ENCODE peak calls at places on chromosomes 16 and 17, in four cellular contexts. One of them, this sample, is unnamed. For H3K9me3, the result is how much of the 10 kb centered on the place peaks cover.

GRCh38 chr17:4769628-4770027 is 2.1 kb upstream of the TM4SF5 start:
- DNase-seq in CD8-positive, alpha-beta T cell: no peak
- DNase-seq in transverse colon: no peak
- DNase-seq in kidney: no peak
- DNase-seq in this sample: no peak

GRCh38 chr16:87034317-87034716 is 282.9 kb downstream of the C16orf95 start:
- DNase-seq in kidney: no peak
- DNase-seq in transverse colon: no peak
- DNase-seq in CD8-positive, alpha-beta T cell: no peak
- DNase-seq in this sample: no peak

GRCh38 chr16:51982715-51983680 is 563.9 kb downstream of the TOX3 start:
- DNase-seq in kidney: no peak
- DNase-seq in CD8-positive, alpha-beta T cell: no peak
- DNase-seq in transverse colon: peak
- DNase-seq in this sample: no peak

GRCh38 chr17:4520881-4521600 is 22.4 kb downstream of the SPNS2 start:
- DNase-seq in transverse colon: peak
- DNase-seq in CD8-positive, alpha-beta T cell: no peak
- DNase-seq in kidney: peak
- DNase-seq in this sample: no peak

GRCh38 chr17:81129289-81129688 is 36.0 kb upstream of the PVALEF start:
- DNase-seq in CD8-positive, alpha-beta T cell: no peak
- DNase-seq in transverse colon: no peak
- DNase-seq in kidney: no peak
- DNase-seq in this sample: no peak

GRCh38 chr16:67181346-67181745 is 2.4 kb downstream of the MATCAP1 start:
- DNase-seq in kidney: peak
- DNase-seq in CD8-positive, alpha-beta T cell: no peak
- DNase-seq in transverse colon: peak
- DNase-seq in this sample: no peak

GRCh38 chr17:57533684-57534305 is 211.3 kb downstream of the CCDC182 start:
- DNase-seq in CD8-positive, alpha-beta T cell: no peak
- DNase-seq in transverse colon: no peak
- DNase-seq in kidney: no peak
- DNase-seq in this sample: no peak

GRCh38 chr17:77320046-77320445 is 179.3 kb downstream of the SEC14L1 start:
- DNase-seq in kidney: peak
- DNase-seq in CD8-positive, alpha-beta T cell: no peak
- DNase-seq in transverse colon: peak
- DNase-seq in this sample: no peak

DNA sequence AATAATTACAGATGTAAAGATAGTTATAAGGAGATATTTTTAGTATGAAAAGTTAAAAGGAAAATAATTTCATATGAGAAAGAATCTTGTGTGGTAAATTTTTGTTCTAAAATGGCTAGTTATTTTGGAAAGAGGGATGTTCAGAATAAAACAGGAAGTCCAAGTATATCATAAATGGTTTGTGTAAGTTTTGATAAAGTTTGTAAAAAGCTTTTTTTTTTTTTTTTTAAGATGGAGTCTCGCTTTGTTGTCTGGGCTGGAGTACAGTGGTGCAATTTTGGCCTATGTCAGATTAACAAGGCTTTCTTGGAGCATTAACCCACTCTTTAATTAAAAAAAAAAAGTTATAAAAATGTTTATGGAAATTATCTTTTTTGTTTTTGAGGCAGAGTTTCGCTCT is 8.2 kb upstream of the CDK10 start:
- DNase-seq in transverse colon: no peak
- DNase-seq in CD8-positive, alpha-beta T cell: no peak
- DNase-seq in kidney: no peak
- DNase-seq in this sample: no peak
- H3K9me3 ChIP-seq in transverse colon: under half
- H3K9me3 ChIP-seq in CD8-positive, alpha-beta T cell: under half
- H3K9me3 ChIP-seq in kidney: under half
- H3K9me3 ChIP-seq in this sample: under half

GRCh38 chr17:39826334-39826733 is 37.8 kb downstream of the IKZF3 start:
- DNase-seq in kidney: no peak
- DNase-seq in CD8-positive, alpha-beta T cell: no peak
- DNase-seq in transverse colon: no peak
- DNase-seq in this sample: no peak
- H3K9me3 ChIP-seq in kidney: under half
- H3K9me3 ChIP-seq in CD8-positive, alpha-beta T cell: under half
- H3K9me3 ChIP-seq in transverse colon: under half
- H3K9me3 ChIP-seq in this sample: under half

DNA sequence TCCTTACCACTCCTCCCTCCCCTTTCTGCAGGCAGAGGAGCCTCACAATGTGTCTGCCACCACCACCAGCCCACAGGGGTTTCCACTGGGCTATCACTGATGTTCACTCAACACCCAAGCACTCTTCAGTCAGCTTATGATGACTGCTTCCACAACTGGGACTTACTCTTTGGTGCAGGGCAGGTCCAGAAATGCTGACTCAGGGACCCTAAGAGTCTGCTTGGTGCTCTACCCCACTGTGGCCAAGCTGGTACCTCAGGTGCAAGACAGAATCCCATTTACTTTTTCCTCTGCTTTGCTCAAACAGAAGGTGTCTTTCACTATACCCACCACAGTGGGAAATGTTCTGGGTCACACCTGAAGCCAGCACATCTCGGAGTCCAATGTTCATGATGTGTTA is 40.1 kb downstream of the ZNF267 start:
- DNase-seq in CD8-positive, alpha-beta T cell: no peak
- DNase-seq in kidney: no peak
- DNase-seq in transverse colon: no peak
- DNase-seq in this sample: no peak
- H3K9me3 ChIP-seq in CD8-positive, alpha-beta T cell: half or more
- H3K9me3 ChIP-seq in kidney: half or more
- H3K9me3 ChIP-seq in transverse colon: half or more
- H3K9me3 ChIP-seq in this sample: half or more

DNA sequence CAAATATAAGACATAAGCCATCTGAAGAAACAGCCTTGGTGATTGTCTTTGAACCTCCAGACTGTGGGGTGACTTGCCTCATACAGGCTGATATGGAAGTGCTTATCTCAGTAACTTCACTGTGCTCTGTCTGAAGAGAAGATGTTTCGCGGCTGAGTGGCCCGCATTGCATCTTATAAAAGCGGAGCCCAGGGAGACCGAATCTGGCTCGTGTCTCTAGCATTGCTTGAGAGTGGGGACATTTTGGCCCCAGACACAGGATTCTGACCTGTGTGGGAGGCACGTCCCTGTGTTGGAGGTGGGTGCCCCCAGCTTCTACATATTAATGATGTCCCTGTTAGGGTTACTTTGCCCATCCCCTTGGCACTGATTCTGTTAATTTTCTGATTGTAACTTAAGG is 66.4 kb downstream of the METRNL start:
- DNase-seq in transverse colon: no peak
- DNase-seq in kidney: no peak
- DNase-seq in CD8-positive, alpha-beta T cell: no peak
- DNase-seq in this sample: no peak
- H3K9me3 ChIP-seq in transverse colon: under half
- H3K9me3 ChIP-seq in kidney: under half
- H3K9me3 ChIP-seq in CD8-positive, alpha-beta T cell: under half
- H3K9me3 ChIP-seq in this sample: under half

DNA sequence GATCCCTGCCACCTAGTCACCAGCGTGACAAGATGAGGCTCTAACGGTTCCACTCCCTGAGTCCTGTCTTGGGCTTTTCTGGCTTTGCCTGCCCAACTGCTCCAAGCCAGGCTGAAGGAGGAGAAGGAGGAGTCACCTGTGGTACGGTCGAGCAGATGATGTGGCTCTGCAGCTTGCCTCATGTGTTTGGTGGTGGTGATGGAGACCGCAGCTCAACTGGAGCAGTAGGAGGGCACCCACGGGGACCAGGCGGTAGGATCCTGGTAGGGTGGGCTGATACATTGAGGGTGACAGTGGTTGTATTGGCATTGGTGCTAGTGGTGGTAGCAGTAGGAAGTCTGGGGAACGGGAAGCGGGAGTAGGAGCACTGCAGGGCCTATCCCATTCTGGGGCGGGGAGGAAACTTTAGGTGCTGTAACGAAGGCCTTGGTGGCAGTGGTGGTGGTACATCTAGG is 202.8 kb upstream of the WSB1 start:
- DNase-seq in CD8-positive, alpha-beta T cell: no peak
- DNase-seq in kidney: no peak
- DNase-seq in transverse colon: no peak
- DNase-seq in this sample: no peak
- H3K9me3 ChIP-seq in CD8-positive, alpha-beta T cell: under half
- H3K9me3 ChIP-seq in kidney: under half
- H3K9me3 ChIP-seq in transverse colon: under half
- H3K9me3 ChIP-seq in this sample: under half

GRCh38 chr17:83151442-83152220 is 72.2 kb downstream of the METRNL start:
- DNase-seq in CD8-positive, alpha-beta T cell: no peak
- DNase-seq in kidney: no peak
- DNase-seq in transverse colon: no peak
- DNase-seq in this sample: no peak

GRCh38 chr17:83149761-83150251 is 70.4 kb downstream of the METRNL start:
- DNase-seq in transverse colon: no peak
- DNase-seq in kidney: no peak
- DNase-seq in CD8-positive, alpha-beta T cell: no peak
- DNase-seq in this sample: no peak

GRCh38 chr17:83150369-83151055 is 71.1 kb downstream of the METRNL start:
- DNase-seq in CD8-positive, alpha-beta T cell: no peak
- DNase-seq in kidney: no peak
- DNase-seq in transverse colon: no peak
- DNase-seq in this sample: no peak

GRCh38 chr17:83152221-83152744 is 72.9 kb downstream of the METRNL start:
- DNase-seq in CD8-positive, alpha-beta T cell: no peak
- DNase-seq in kidney: no peak
- DNase-seq in transverse colon: no peak
- DNase-seq in this sample: no peak

DNA sequence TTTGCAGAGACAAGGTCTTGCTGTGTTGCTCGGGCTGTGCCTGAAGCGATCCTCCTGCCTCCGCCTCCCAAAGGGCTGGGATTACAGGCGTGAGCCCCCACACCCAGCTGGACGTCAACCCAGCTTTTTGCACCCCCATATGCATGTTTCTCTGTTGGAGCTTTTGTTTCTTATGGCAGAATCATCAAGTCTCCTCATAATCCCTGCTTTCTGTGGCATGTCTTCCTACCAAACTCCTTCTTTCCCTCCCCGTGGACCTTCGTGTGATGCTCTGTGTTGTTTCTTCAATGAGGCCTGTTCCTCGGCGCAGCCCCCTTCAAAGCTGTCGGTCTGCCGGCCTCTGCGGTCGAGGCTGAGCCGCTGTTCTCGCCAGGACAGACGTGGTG is 71.6 kb downstream of the METRNL start:
- DNase-seq in transverse colon: no peak
- DNase-seq in CD8-positive, alpha-beta T cell: no peak
- DNase-seq in kidney: no peak
- DNase-seq in this sample: no peak
- H3K9me3 ChIP-seq in transverse colon: under half
- H3K9me3 ChIP-seq in CD8-positive, alpha-beta T cell: under half
- H3K9me3 ChIP-seq in kidney: under half
- H3K9me3 ChIP-seq in this sample: under half

GRCh38 chr16:35753559-35754390 is 2294.4 kb downstream of the TP53TG3F start:
- DNase-seq in CD8-positive, alpha-beta T cell: no peak
- DNase-seq in transverse colon: no peak
- DNase-seq in kidney: peak
- DNase-seq in this sample: no peak
- H3K9me3 ChIP-seq in CD8-positive, alpha-beta T cell: under half
- H3K9me3 ChIP-seq in transverse colon: under half
- H3K9me3 ChIP-seq in kidney: under half
- H3K9me3 ChIP-seq in this sample: under half

This sample was measured in T-helper 17 cell.